ENCODE peak calls at places on chromosomes 5 and 9, in four cellular contexts. Y is OCI-LY7, T is cardiac fibroblast, F is cardiac muscle cell. Z is an unnamed sample.

GRCh38 chr5:131634996-131635754 is at the start of gene RAPGEF6:
- DNase-seq in Y (peak; percentile 100), T (peak; percentile 100), F (peak; percentile 99), Z (peak; percentile 100)

GRCh38 chr9:91726406-91727100 is 223.5 kb downstream of the ROR2 start:
- DNase-seq in Y (no peak), T (no peak), F (no peak), Z (no peak)

GRCh38 chr5:151222054-151222768 is 1.7 kb downstream of the CCDC69 start:
- DNase-seq in Y (no peak), T (no peak), F (no peak), Z (peak; percentile 42)

GRCh38 chr9:78430387-78430786 is 133.5 kb downstream of the PSAT1 start:
- DNase-seq in Y (no peak), T (no peak), F (no peak), Z (no peak)

GRCh38 chr9:72800326-72800994 is 152.4 kb downstream of the ALDH1A1 start:
- DNase-seq in Y (no peak), T (no peak), F (no peak), Z (no peak)

GRCh38 chr9:121880343-121880742 is 212.8 kb downstream of the TTLL11 start:
- DNase-seq in Y (no peak), T (no peak), F (no peak), Z (no peak)

GRCh38 chr5:36610629-36611028 is 4.2 kb downstream of the SLC1A3 start:
- DNase-seq in Y (no peak), T (no peak), F (no peak), Z (no peak)

GRCh38 chr5:15645776-15646175 is 145.8 kb downstream of the FBXL7 start:
- DNase-seq in Y (no peak), T (no peak), F (no peak), Z (no peak)

GRCh38 chr5:134547579-134547978 is 22.1 kb downstream of the JADE2 start:
- DNase-seq in Y (no peak), T (peak; percentile 86), F (no peak), Z (no peak)

Z was measured in NAMALWA.